ENCODE peak calls at places on chromosomes 12 and 14, in ten cellular contexts. C, M, O, K, V, D, P, R, T and L are unnamed samples.

GRCh38 chr14:88384653-88385205 is 728 bp upstream of the SPATA7 start:
- DNase-seq in C (no peak), M (no peak), O (no peak), K (peak), V (no peak), D (no peak), P (no peak), R (no peak), T (no peak), L (no peak)

GRCh38 chr14:35366048-35366428 is 38.5 kb downstream of the NFKBIA start:
- DNase-seq in C (no peak), M (peak), O (no peak), K (peak), V (no peak), D (no peak), P (no peak), R (no peak), T (no peak), L (no peak)

GRCh38 chr12:130356222-130356621 is 18.5 kb downstream of the PIWIL1 start:
- DNase-seq in C (no peak), M (no peak), O (no peak), K (no peak), V (no peak), D (no peak), P (no peak), R (no peak), T (no peak), L (no peak)

GRCh38 chr14:78950654-78951053 is 780.5 kb downstream of the NRXN3 start:
- DNase-seq in C (no peak), M (no peak), O (no peak), K (peak), V (no peak), D (no peak), P (no peak), R (no peak), T (no peak), L (no peak)

GRCh38 chr12:115451785-115452736 is 768.1 kb upstream of the TBX3 start:
- DNase-seq in C (peak), M (peak), O (peak), K (peak), V (peak), D (no peak), P (peak), R (no peak), T (no peak), L (peak)

GRCh38 chr12:77845831-77846230 is 15.1 kb downstream of the NAV3 start:
- DNase-seq in C (no peak), M (no peak), O (no peak), K (peak), V (no peak), D (no peak), P (no peak), R (no peak), T (no peak), L (no peak)

GRCh38 chr14:91223028-91223783 is 21.3 kb downstream of the GPR68 start:
- DNase-seq in C (no peak), M (no peak), O (no peak), K (no peak), V (no peak), D (no peak), P (no peak), R (no peak), T (no peak), L (no peak)

GRCh38 chr14:35533357-35534129 is 421 bp upstream of the INSM2 start:
- DNase-seq in C (peak), M (peak), O (peak), K (peak), V (peak), D (no peak), P (peak), R (no peak), T (no peak), L (peak)

GRCh38 chr12:84247931-84248330 is 664.7 kb downstream of the SLC6A15 start:
- DNase-seq in C (no peak), M (no peak), O (no peak), K (no peak), V (no peak), D (no peak), P (no peak), R (no peak), T (no peak), L (no peak)

GRCh38 chr12:124453419-124454351 is 113.7 kb downstream of the NCOR2 start:
- DNase-seq in C (peak), M (peak), O (peak), K (peak), V (no peak), D (no peak), P (peak), R (peak), T (peak), L (no peak)

GRCh38 chr14:91947196-91948184 is at the start of gene FBLN5:
- DNase-seq in C (peak), M (peak), O (peak), K (peak), V (peak), D (peak), P (peak), R (no peak), T (peak), L (peak)

GRCh38 chr12:107144990-107145389 is 51.6 kb upstream of the CRY1 start:
- DNase-seq in C (no peak), M (no peak), O (no peak), K (no peak), V (no peak), D (no peak), P (no peak), R (no peak), T (no peak), L (no peak)

GRCh38 chr12:114672817-114673168 is 11.2 kb downstream of the TBX3 start:
- DNase-seq in C (no peak), M (no peak), O (no peak), K (no peak), V (no peak), D (no peak), P (no peak), R (no peak), T (no peak), L (no peak)

GRCh38 chr12:114693532-114693931 is 9.6 kb upstream of the TBX3 start:
- DNase-seq in C (no peak), M (no peak), O (no peak), K (no peak), V (no peak), D (no peak), P (no peak), R (no peak), T (no peak), L (no peak)

GRCh38 chr12:131222271-131223139 is 268.8 kb downstream of the ADGRD1 start:
- DNase-seq in C (no peak), M (no peak), O (no peak), K (no peak), V (no peak), D (no peak), P (no peak), R (no peak), T (no peak), L (no peak)

GRCh38 chr12:66964629-66965028 is 285.8 kb upstream of the GRIP1 start:
- DNase-seq in C (no peak), M (no peak), O (no peak), K (peak), V (no peak), D (no peak), P (no peak), R (no peak), T (no peak), L (no peak)

GRCh38 chr12:27094726-27095125 is 12.3 kb upstream of the C12orf71 start:
- DNase-seq in C (no peak), M (no peak), O (no peak), K (no peak), V (no peak), D (no peak), P (no peak), R (no peak), T (no peak), L (no peak)

GRCh38 chr12:23950011-23950774 is 723 bp upstream of the SOX5 start:
- DNase-seq in C (no peak), M (no peak), O (no peak), K (peak), V (no peak), D (no peak), P (no peak), R (no peak), T (no peak), L (no peak)

GRCh38 chr12:66550626-66551025 is 128.2 kb downstream of the GRIP1 start:
- DNase-seq in C (no peak), M (no peak), O (no peak), K (no peak), V (no peak), D (no peak), P (no peak), R (no peak), T (no peak), L (no peak)

GRCh38 chr12:120944645-120945217 is 33.6 kb upstream of the HNF1A start:
- DNase-seq in C (peak), M (peak), O (peak), K (peak), V (peak), D (peak), P (peak), R (no peak), T (no peak), L (peak)

GRCh38 chr12:32344047-32344446 is 55.3 kb upstream of the FGD4 start:
- DNase-seq in C (no peak), M (no peak), O (no peak), K (no peak), V (peak), D (no peak), P (no peak), R (no peak), T (no peak), L (no peak)

GRCh38 chr14:68099348-68100045 is 279.9 kb downstream of the RAD51B start:
- DNase-seq in C (no peak), M (no peak), O (no peak), K (no peak), V (no peak), D (no peak), P (no peak), R (no peak), T (peak), L (no peak)

GRCh38 chr12:117645473-117645872 is 284.0 kb upstream of the NOS1 start:
- DNase-seq in C (no peak), M (no peak), O (no peak), K (no peak), V (no peak), D (no peak), P (no peak), R (no peak), T (no peak), L (no peak)

GRCh38 chr14:54420478-54421116 is 20.6 kb downstream of the CNIH1 start:
- DNase-seq in C (peak), M (no peak), O (no peak), K (peak), V (peak), D (no peak), P (no peak), R (no peak), T (no peak), L (peak)
- TF ChIP-seq CTCF in C (peak), M (peak), O (peak), K (peak), V (peak), D (peak), P (peak), R (peak), T (peak), L (peak)

DNA sequence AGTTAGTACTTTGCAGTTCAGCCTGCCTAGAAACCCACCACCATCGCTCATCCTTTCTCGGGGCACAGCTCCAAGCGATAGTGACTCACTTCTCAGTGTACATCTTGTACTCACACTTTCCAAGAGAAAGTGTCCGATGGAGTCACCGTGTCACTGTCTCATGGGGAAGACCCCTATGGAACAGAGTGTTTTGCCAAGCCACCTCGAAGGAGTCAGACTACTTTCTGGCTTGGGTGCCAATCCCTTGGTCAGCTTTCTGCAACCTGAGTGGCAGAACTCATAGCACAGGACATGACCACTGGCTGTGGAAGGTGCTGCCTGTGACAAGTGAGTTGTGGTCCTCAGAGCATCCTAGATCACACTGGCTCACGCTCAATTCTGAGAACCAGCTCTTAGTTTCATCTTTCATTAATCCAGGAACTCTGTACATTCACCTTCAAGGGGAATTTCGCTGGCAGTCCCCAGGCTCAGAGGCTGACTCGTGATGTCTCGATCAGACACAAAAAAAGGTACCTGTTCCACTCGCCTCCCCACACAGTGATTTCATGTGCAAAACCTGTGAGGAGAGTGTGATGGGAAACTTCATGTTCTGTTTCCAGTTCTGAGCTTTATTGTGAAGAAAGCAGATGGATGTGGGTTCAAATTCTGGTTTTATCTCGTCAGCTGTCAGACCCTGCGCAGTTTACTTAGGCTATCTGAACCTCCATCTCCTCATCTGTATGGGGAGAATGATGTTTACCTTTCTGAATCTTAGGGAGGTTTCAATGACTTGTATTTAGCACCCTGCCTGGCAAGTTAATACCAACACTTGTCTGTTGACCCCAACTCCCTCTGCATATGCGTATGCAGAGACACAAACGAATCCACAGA is 127.3 kb upstream of the CCND2 start:
- DNase-seq in C (no peak), M (no peak), O (no peak), K (no peak), V (no peak), D (no peak), P (no peak), R (no peak), T (no peak), L (no peak)
- TF ChIP-seq CTCF in C (no peak), M (no peak), O (no peak), K (no peak), V (no peak), D (no peak), P (no peak), R (no peak), T (no peak), L (no peak)

GRCh38 chr14:71309756-71310155 is 402.5 kb downstream of the PCNX1 start:
- DNase-seq in C (no peak), M (no peak), O (no peak), K (no peak), V (no peak), D (no peak), P (no peak), R (no peak), T (no peak), L (no peak)
- TF ChIP-seq CTCF in C (no peak), M (no peak), O (no peak), K (peak), V (no peak), D (peak), P (no peak), R (peak), T (no peak), L (no peak)

GRCh38 chr12:132637811-132638210 is 19.2 kb downstream of the P2RX2 start:
- DNase-seq in C (no peak), M (no peak), O (no peak), K (no peak), V (no peak), D (no peak), P (no peak), R (no peak), T (no peak), L (no peak)
- TF ChIP-seq CTCF in C (no peak), M (no peak), O (no peak), K (no peak), V (no peak), D (no peak), P (no peak), R (no peak), T (no peak), L (no peak)

GRCh38 chr12:113598815-113599406 is 127.2 kb upstream of the LHX5 start:
- DNase-seq in C (no peak), M (no peak), O (no peak), K (no peak), V (no peak), D (no peak), P (no peak), R (no peak), T (no peak), L (no peak)
- TF ChIP-seq CTCF in C (no peak), M (no peak), O (no peak), K (no peak), V (no peak), D (no peak), P (no peak), R (no peak), T (no peak), L (no peak)

GRCh38 chr14:56899829-56900228 is 89.5 kb upstream of the OTX2 start:
- DNase-seq in C (no peak), M (no peak), O (no peak), K (no peak), V (no peak), D (no peak), P (no peak), R (no peak), T (no peak), L (no peak)

GRCh38 chr14:56895154-56895553 is 84.9 kb upstream of the OTX2 start:
- DNase-seq in C (no peak), M (no peak), O (no peak), K (no peak), V (no peak), D (no peak), P (no peak), R (no peak), T (no peak), L (no peak)

GRCh38 chr14:56894591-56894991 is 84.3 kb upstream of the OTX2 start:
- DNase-seq in C (no peak), M (no peak), O (no peak), K (no peak), V (no peak), D (no peak), P (no peak), R (no peak), T (no peak), L (no peak)

GRCh38 chr14:56892959-56893358 is 82.7 kb upstream of the OTX2 start:
- DNase-seq in C (no peak), M (no peak), O (no peak), K (no peak), V (no peak), D (no peak), P (no peak), R (no peak), T (no peak), L (no peak)

DNA sequence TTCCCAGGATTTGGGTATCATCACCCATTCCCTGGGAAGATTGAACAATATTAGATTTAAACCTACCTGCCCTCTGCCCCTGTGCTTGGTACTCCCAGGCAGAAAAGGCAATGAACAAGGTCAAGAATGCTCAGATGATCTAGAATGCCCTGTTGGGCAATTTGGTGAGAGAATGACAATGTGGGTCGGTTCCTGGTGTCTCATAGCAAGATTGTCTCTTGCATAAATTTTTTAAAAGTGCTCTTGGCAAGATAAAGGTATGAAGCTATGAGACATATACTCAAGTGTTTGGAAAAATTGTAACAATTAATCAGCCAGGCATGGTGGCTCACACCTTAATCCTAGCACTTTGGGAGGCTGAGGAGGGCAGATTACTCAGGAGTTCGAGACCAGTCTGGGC is 86.0 kb upstream of the OTX2 start:
- DNase-seq in C (no peak), M (no peak), O (no peak), K (no peak), V (no peak), D (no peak), P (no peak), R (no peak), T (no peak), L (no peak)
- TF ChIP-seq CTCF in C (no peak), M (no peak), O (no peak), K (no peak), V (no peak), D (no peak), P (no peak), R (no peak), T (no peak), L (no peak)

DNA sequence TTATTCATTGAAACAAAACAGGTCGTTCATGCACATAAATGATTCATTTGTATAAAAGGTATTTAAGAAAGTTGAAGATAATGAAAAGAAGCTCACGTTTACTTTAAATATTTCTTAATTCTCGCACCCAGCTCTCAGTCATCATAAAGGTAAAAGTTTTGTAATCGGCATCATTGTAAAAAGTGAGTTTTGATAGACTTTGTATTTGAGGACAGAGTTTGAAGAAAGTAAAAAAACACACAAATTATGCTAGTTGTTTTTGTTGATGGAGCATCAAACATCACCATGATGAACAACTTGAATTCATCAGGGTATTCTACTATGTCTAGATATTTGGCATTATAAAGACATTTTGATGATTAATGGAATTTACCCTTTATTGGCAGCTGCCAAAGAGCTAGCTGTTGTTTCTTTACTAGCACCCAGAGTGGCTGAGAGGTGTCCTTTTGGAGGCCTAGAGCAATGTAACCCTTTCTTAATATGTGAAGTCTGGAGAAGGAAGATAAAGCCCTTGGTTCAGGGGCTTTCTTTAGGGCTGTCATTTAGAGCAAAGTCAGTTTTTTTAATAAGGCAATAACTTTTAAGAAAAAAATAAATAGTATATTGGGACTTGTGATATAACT is 7.2 kb downstream of the GLRX5 start:
- DNase-seq in C (no peak), M (no peak), O (no peak), K (no peak), V (no peak), D (no peak), P (no peak), R (no peak), T (no peak), L (no peak)
- TF ChIP-seq CTCF in C (no peak), M (no peak), O (no peak), K (no peak), V (no peak), D (no peak), P (no peak), R (no peak), T (no peak), L (no peak)

DNA sequence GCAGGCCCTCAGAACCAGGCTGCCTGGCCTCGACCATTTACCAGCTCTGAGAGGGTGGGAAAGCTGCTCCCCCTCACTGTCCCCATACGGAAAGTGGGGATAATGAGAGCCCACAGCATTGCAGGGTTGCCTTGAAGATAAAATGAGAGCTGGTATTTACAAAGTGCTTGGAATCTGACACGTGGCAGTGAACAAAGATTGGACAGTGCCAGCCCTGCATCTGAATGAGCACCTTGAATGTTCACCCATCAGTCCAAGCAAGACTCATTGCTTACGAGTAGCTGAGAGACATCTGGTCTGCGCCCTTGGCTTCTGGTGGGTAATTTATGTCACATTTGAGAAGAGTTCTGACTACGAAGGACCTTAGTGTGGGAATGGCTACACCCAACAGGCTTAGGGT is 67.5 kb downstream of the CLMN start:
- DNase-seq in C (no peak), M (no peak), O (no peak), K (no peak), V (no peak), D (no peak), P (no peak), R (no peak), T (no peak), L (no peak)
- TF ChIP-seq CTCF in C (no peak), M (no peak), O (no peak), K (no peak), V (no peak), D (no peak), P (no peak), R (no peak), T (no peak), L (no peak)

GRCh38 chr14:63852271-63852816 is 460 bp upstream of the SYNE2 start:
- DNase-seq in C (no peak), M (no peak), O (no peak), K (peak), V (no peak), D (no peak), P (no peak), R (no peak), T (no peak), L (no peak)

GRCh38 chr14:63853831-63854293 is 1.1 kb downstream of the SYNE2 start:
- DNase-seq in C (peak), M (peak), O (peak), K (peak), V (peak), D (no peak), P (peak), R (no peak), T (peak), L (no peak)

GRCh38 chr14:63855272-63855671 is 2.5 kb downstream of the SYNE2 start:
- DNase-seq in C (no peak), M (no peak), O (no peak), K (no peak), V (no peak), D (no peak), P (no peak), R (no peak), T (no peak), L (no peak)

GRCh38 chr14:63854330-63854729 is 1.5 kb downstream of the SYNE2 start:
- DNase-seq in C (no peak), M (no peak), O (no peak), K (no peak), V (no peak), D (no peak), P (no peak), R (no peak), T (no peak), L (no peak)

GRCh38 chr14:63852817-63853730 is at the start of gene SYNE2:
- DNase-seq in C (peak), M (peak), O (peak), K (peak), V (peak), D (no peak), P (peak), R (no peak), T (peak), L (peak)
- TF ChIP-seq CTCF in C (peak), M (peak), O (peak), K (no peak), V (no peak), D (no peak), P (peak), R (peak), T (peak), L (no peak)